ENCODE peak calls at places on chromosomes 5 and 9, in seven cellular contexts. One of them, this sample, is unnamed.

GRCh38 chr9:85715587-85715986 is 26.2 kb downstream of the AGTPBP1 start:
- DNase-seq in CD8-positive, alpha-beta memory T cell: no peak
- DNase-seq in mesenchymal stem cell: no peak
- DNase-seq in pancreas: no peak
- DNase-seq in astrocyte: no peak
- DNase-seq in A549: no peak
- DNase-seq in OCI-LY7: no peak
- DNase-seq in this sample: no peak

GRCh38 chr5:142864293-142865260 is 94.4 kb downstream of the ARHGAP26 start:
- DNase-seq in pancreas: no peak
- DNase-seq in astrocyte: no peak
- DNase-seq in CD8-positive, alpha-beta memory T cell: no peak
- DNase-seq in A549: peak
- DNase-seq in OCI-LY7: no peak
- DNase-seq in mesenchymal stem cell: no peak
- DNase-seq in this sample: no peak

GRCh38 chr9:38677660-38678303 is 42.2 kb downstream of the FAM240B start:
- DNase-seq in CD8-positive, alpha-beta memory T cell: no peak
- DNase-seq in astrocyte: no peak
- DNase-seq in pancreas: no peak
- DNase-seq in A549: no peak
- DNase-seq in OCI-LY7: no peak
- DNase-seq in mesenchymal stem cell: no peak
- DNase-seq in this sample: no peak

GRCh38 chr5:98258939-98259338 is 514.5 kb upstream of the RGMB start:
- DNase-seq in A549: no peak
- DNase-seq in pancreas: no peak
- DNase-seq in OCI-LY7: no peak
- DNase-seq in CD8-positive, alpha-beta memory T cell: no peak
- DNase-seq in mesenchymal stem cell: no peak
- DNase-seq in astrocyte: no peak
- DNase-seq in this sample: no peak

GRCh38 chr9:546797-547223 is 294.7 kb upstream of the DMRT1 start:
- DNase-seq in A549: peak
- DNase-seq in astrocyte: peak
- DNase-seq in CD8-positive, alpha-beta memory T cell: no peak
- DNase-seq in OCI-LY7: peak
- DNase-seq in pancreas: no peak
- DNase-seq in mesenchymal stem cell: no peak
- DNase-seq in this sample: peak

GRCh38 chr9:98570663-98571440 is 137.9 kb downstream of the GABBR2 start:
- DNase-seq in astrocyte: no peak
- DNase-seq in pancreas: no peak
- DNase-seq in CD8-positive, alpha-beta memory T cell: no peak
- DNase-seq in A549: peak
- DNase-seq in OCI-LY7: peak
- DNase-seq in mesenchymal stem cell: no peak
- DNase-seq in this sample: no peak

GRCh38 chr5:79135790-79136553 is 24.4 kb downstream of the BHMT start:
- DNase-seq in mesenchymal stem cell: no peak
- DNase-seq in astrocyte: no peak
- DNase-seq in A549: no peak
- DNase-seq in OCI-LY7: no peak
- DNase-seq in pancreas: no peak
- DNase-seq in CD8-positive, alpha-beta memory T cell: no peak
- DNase-seq in this sample: no peak

GRCh38 chr9:93080406-93080805 is 15.6 kb upstream of the CARD19 start:
- DNase-seq in A549: no peak
- DNase-seq in CD8-positive, alpha-beta memory T cell: no peak
- DNase-seq in pancreas: no peak
- DNase-seq in astrocyte: no peak
- DNase-seq in mesenchymal stem cell: no peak
- DNase-seq in OCI-LY7: no peak
- DNase-seq in this sample: no peak

GRCh38 chr5:122097391-122097790 is 19.3 kb upstream of the LOX start:
- DNase-seq in mesenchymal stem cell: no peak
- DNase-seq in OCI-LY7: no peak
- DNase-seq in CD8-positive, alpha-beta memory T cell: no peak
- DNase-seq in astrocyte: no peak
- DNase-seq in A549: no peak
- DNase-seq in pancreas: no peak
- DNase-seq in this sample: no peak

GRCh38 chr5:2183154-2184023 is 300.7 kb upstream of the IRX4 start:
- DNase-seq in pancreas: no peak
- DNase-seq in A549: no peak
- DNase-seq in mesenchymal stem cell: no peak
- DNase-seq in CD8-positive, alpha-beta memory T cell: no peak
- DNase-seq in astrocyte: no peak
- DNase-seq in OCI-LY7: no peak
- DNase-seq in this sample: no peak

GRCh38 chr9:134487066-134487710 is 154.4 kb upstream of the COL5A1 start:
- DNase-seq in pancreas: no peak
- DNase-seq in CD8-positive, alpha-beta memory T cell: no peak
- DNase-seq in A549: no peak
- DNase-seq in mesenchymal stem cell: no peak
- DNase-seq in astrocyte: no peak
- DNase-seq in OCI-LY7: no peak
- DNase-seq in this sample: no peak

GRCh38 chr5:141881886-141882285 is 3.7 kb upstream of the PCDH1 start:
- DNase-seq in astrocyte: no peak
- DNase-seq in CD8-positive, alpha-beta memory T cell: no peak
- DNase-seq in mesenchymal stem cell: no peak
- DNase-seq in pancreas: no peak
- DNase-seq in A549: no peak
- DNase-seq in OCI-LY7: no peak
- DNase-seq in this sample: no peak

GRCh38 chr9:95057121-95057520 is 260.4 kb downstream of the FANCC start:
- DNase-seq in pancreas: no peak
- DNase-seq in mesenchymal stem cell: peak
- DNase-seq in astrocyte: peak
- DNase-seq in CD8-positive, alpha-beta memory T cell: no peak
- DNase-seq in OCI-LY7: no peak
- DNase-seq in A549: no peak
- DNase-seq in this sample: no peak

GRCh38 chr5:79109527-79110492 is 1.8 kb upstream of the BHMT start:
- DNase-seq in astrocyte: no peak
- DNase-seq in OCI-LY7: peak
- DNase-seq in mesenchymal stem cell: no peak
- DNase-seq in A549: peak
- DNase-seq in pancreas: peak
- DNase-seq in CD8-positive, alpha-beta memory T cell: peak
- DNase-seq in this sample: no peak

GRCh38 chr5:1034421-1034905 is 25.9 kb downstream of the NKD2 start:
- DNase-seq in mesenchymal stem cell: no peak
- DNase-seq in A549: no peak
- DNase-seq in OCI-LY7: no peak
- DNase-seq in CD8-positive, alpha-beta memory T cell: no peak
- DNase-seq in pancreas: no peak
- DNase-seq in astrocyte: no peak
- DNase-seq in this sample: no peak

GRCh38 chr5:74624501-74624900 is 16.0 kb downstream of the ENC1 start:
- DNase-seq in CD8-positive, alpha-beta memory T cell: no peak
- DNase-seq in OCI-LY7: no peak
- DNase-seq in astrocyte: peak
- DNase-seq in mesenchymal stem cell: no peak
- DNase-seq in A549: no peak
- DNase-seq in pancreas: no peak
- DNase-seq in this sample: no peak

GRCh38 chr5:132209901-132210545 is 17.6 kb downstream of the P4HA2 start:
- DNase-seq in OCI-LY7: no peak
- DNase-seq in astrocyte: no peak
- DNase-seq in A549: no peak
- DNase-seq in mesenchymal stem cell: no peak
- DNase-seq in pancreas: no peak
- DNase-seq in CD8-positive, alpha-beta memory T cell: no peak
- DNase-seq in this sample: no peak

GRCh38 chr5:109905906-109906305 is 216.2 kb downstream of the MAN2A1 start:
- DNase-seq in mesenchymal stem cell: no peak
- DNase-seq in OCI-LY7: no peak
- DNase-seq in pancreas: no peak
- DNase-seq in A549: no peak
- DNase-seq in CD8-positive, alpha-beta memory T cell: no peak
- DNase-seq in astrocyte: peak
- DNase-seq in this sample: no peak

GRCh38 chr9:94538908-94539307 is 16.0 kb upstream of the PCAT7 start:
- DNase-seq in astrocyte: no peak
- DNase-seq in A549: no peak
- DNase-seq in OCI-LY7: no peak
- DNase-seq in mesenchymal stem cell: no peak
- DNase-seq in CD8-positive, alpha-beta memory T cell: no peak
- DNase-seq in pancreas: no peak
- DNase-seq in this sample: no peak

GRCh38 chr9:134055981-134056461 is 11.8 kb downstream of the BRD3 start:
- DNase-seq in mesenchymal stem cell: no peak
- DNase-seq in CD8-positive, alpha-beta memory T cell: no peak
- DNase-seq in pancreas: peak
- DNase-seq in astrocyte: peak
- DNase-seq in A549: peak
- DNase-seq in OCI-LY7: no peak
- DNase-seq in this sample: peak

GRCh38 chr9:130732131-130732530 is 38.6 kb downstream of the EXOSC2 start:
- DNase-seq in A549: peak
- DNase-seq in astrocyte: peak
- DNase-seq in mesenchymal stem cell: peak
- DNase-seq in pancreas: no peak
- DNase-seq in OCI-LY7: no peak
- DNase-seq in CD8-positive, alpha-beta memory T cell: no peak
- DNase-seq in this sample: no peak

DNA sequence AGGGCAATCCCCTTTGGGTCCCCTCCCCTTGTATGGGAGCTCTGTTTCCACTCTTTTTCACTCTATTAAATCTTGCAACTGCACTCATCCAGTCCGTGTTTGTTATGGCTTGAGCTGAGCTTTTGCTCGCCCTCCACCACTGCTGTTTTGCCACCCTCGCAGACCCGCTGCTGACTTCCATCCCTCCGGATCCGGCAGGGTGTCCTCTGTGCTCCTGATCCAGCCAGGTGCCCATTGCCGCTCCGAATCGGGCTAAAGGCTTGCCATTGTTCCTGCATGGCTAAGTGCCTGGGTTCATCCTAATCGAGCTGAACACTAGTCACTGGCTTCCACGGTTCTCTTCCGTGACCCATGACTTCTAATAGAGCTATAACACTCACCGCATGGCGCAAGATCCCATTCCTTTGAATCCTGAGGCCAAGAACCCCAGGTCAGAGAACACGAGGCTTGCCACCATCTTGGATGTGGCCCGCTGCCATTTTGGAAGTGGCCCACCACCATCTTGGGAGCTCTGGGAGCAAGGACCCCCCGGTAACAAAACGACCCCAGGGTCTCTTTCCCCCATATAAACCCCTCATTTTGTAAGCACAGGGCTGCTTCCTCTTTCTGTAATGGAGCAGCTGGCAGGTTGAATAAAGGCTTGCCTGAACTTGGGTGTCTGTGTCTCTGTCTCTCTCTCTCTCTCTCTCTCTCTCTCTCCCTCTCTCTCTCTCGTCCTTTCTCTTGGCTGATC is 1166.2 kb downstream of the TAF11L14 start:
- DNase-seq in A549: no peak
- DNase-seq in OCI-LY7: no peak
- DNase-seq in pancreas: no peak
- DNase-seq in astrocyte: no peak
- DNase-seq in mesenchymal stem cell: no peak
- DNase-seq in CD8-positive, alpha-beta memory T cell: no peak
- DNase-seq in this sample: no peak
- H3K27ac ChIP-seq in A549: no peak
- H3K27ac ChIP-seq in OCI-LY7: no peak
- H3K27ac ChIP-seq in pancreas: no peak
- H3K27ac ChIP-seq in astrocyte: no peak
- H3K27ac ChIP-seq in mesenchymal stem cell: no peak
- H3K27ac ChIP-seq in CD8-positive, alpha-beta memory T cell: no peak
- H3K27ac ChIP-seq in this sample: no peak

GRCh38 chr5:71830626-71831539 is 111.8 kb downstream of the CARTPT start:
- DNase-seq in CD8-positive, alpha-beta memory T cell: no peak
- DNase-seq in pancreas: peak
- DNase-seq in astrocyte: peak
- DNase-seq in A549: peak
- DNase-seq in OCI-LY7: no peak
- DNase-seq in mesenchymal stem cell: peak
- DNase-seq in this sample: peak
- H3K27ac ChIP-seq in CD8-positive, alpha-beta memory T cell: no peak
- H3K27ac ChIP-seq in pancreas: no peak
- H3K27ac ChIP-seq in astrocyte: peak
- H3K27ac ChIP-seq in A549: no peak
- H3K27ac ChIP-seq in OCI-LY7: no peak
- H3K27ac ChIP-seq in mesenchymal stem cell: no peak
- H3K27ac ChIP-seq in this sample: peak

GRCh38 chr9:89367726-89368437 is 49.6 kb downstream of the SECISBP2 start:
- DNase-seq in pancreas: no peak
- DNase-seq in astrocyte: no peak
- DNase-seq in mesenchymal stem cell: no peak
- DNase-seq in OCI-LY7: no peak
- DNase-seq in A549: no peak
- DNase-seq in CD8-positive, alpha-beta memory T cell: no peak
- DNase-seq in this sample: no peak

GRCh38 chr9:89370593-89370992 is 52.3 kb downstream of the SECISBP2 start:
- DNase-seq in mesenchymal stem cell: no peak
- DNase-seq in A549: no peak
- DNase-seq in OCI-LY7: no peak
- DNase-seq in pancreas: no peak
- DNase-seq in CD8-positive, alpha-beta memory T cell: no peak
- DNase-seq in astrocyte: no peak
- DNase-seq in this sample: no peak

GRCh38 chr9:89367281-89367680 is 49.0 kb downstream of the SECISBP2 start:
- DNase-seq in A549: no peak
- DNase-seq in OCI-LY7: no peak
- DNase-seq in astrocyte: no peak
- DNase-seq in mesenchymal stem cell: no peak
- DNase-seq in CD8-positive, alpha-beta memory T cell: no peak
- DNase-seq in pancreas: no peak
- DNase-seq in this sample: no peak

GRCh38 chr9:89368550-89368949 is 50.2 kb downstream of the SECISBP2 start:
- DNase-seq in A549: no peak
- DNase-seq in OCI-LY7: no peak
- DNase-seq in astrocyte: no peak
- DNase-seq in pancreas: no peak
- DNase-seq in CD8-positive, alpha-beta memory T cell: no peak
- DNase-seq in mesenchymal stem cell: no peak
- DNase-seq in this sample: no peak

DNA sequence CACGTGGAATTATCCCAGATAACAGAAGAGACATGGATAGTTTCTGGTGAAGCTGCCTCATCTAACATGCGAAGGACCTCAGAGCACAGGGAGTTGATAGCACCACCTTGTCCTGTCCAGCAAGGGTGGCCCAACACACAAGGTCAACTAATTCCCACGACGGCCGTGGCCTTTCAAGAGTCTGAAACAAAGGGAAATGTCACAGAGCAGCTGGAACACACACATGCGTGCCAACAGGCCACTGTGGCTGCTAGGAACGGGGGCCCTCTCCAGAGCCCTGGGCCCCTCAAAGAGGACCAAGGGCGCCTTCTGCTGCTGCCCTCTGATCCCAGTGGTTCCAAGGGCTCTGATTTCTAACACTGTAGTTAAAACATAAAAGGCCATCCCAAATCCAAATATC is 50.7 kb downstream of the SECISBP2 start:
- DNase-seq in mesenchymal stem cell: no peak
- DNase-seq in OCI-LY7: no peak
- DNase-seq in CD8-positive, alpha-beta memory T cell: no peak
- DNase-seq in A549: no peak
- DNase-seq in astrocyte: no peak
- DNase-seq in pancreas: no peak
- DNase-seq in this sample: no peak
- H3K27ac ChIP-seq in mesenchymal stem cell: no peak
- H3K27ac ChIP-seq in OCI-LY7: no peak
- H3K27ac ChIP-seq in CD8-positive, alpha-beta memory T cell: no peak
- H3K27ac ChIP-seq in A549: no peak
- H3K27ac ChIP-seq in astrocyte: no peak
- H3K27ac ChIP-seq in pancreas: no peak
- H3K27ac ChIP-seq in this sample: peak

GRCh38 chr9:121700165-121700830 is 48.9 kb downstream of the DAB2IP start:
- DNase-seq in astrocyte: no peak
- DNase-seq in pancreas: peak
- DNase-seq in A549: peak
- DNase-seq in mesenchymal stem cell: peak
- DNase-seq in OCI-LY7: peak
- DNase-seq in CD8-positive, alpha-beta memory T cell: peak
- DNase-seq in this sample: peak
- H3K27ac ChIP-seq in astrocyte: no peak
- H3K27ac ChIP-seq in pancreas: no peak
- H3K27ac ChIP-seq in A549: no peak
- H3K27ac ChIP-seq in mesenchymal stem cell: no peak
- H3K27ac ChIP-seq in OCI-LY7: no peak
- H3K27ac ChIP-seq in CD8-positive, alpha-beta memory T cell: no peak
- H3K27ac ChIP-seq in this sample: peak